ENCODE peak calls at places on chromosomes 3 and 15, in four cellular contexts. G, E, U and P are unnamed samples.
A peak's percentile ranks its signal among the peaks of the same experiment; 100 is the strongest.

GRCh38 chr3:55161256-55161655 is 233.4 kb upstream of the LRTM1 start:
- DNase-seq in G (no peak), E (no peak), U (no peak), P (no peak)

GRCh38 chr3:190322604-190323240 is 476 bp upstream of the CLDN1 start:
- DNase-seq in G (no peak), E (no peak), U (no peak), P (no peak)

GRCh38 chr3:149547954-149548728 is 73.6 kb downstream of the TM4SF4 start:
- DNase-seq in G (no peak), E (no peak), U (no peak), P (no peak)

GRCh38 chr3:124202754-124203153 is 210.8 kb upstream of the ROPN1 start:
- DNase-seq in G (no peak), E (no peak), U (no peak), P (no peak)

GRCh38 chr3:117409701-117410459 is 700.3 kb downstream of the TUSC7 start:
- DNase-seq in G (no peak), E (no peak), U (no peak), P (no peak)

GRCh38 chr15:41281236-41281635 is 50.2 kb downstream of the CHP1 start:
- DNase-seq in G (no peak), E (no peak), U (no peak), P (no peak)

GRCh38 chr15:95327661-95328060 is 1002.8 kb upstream of the NR2F2 start:
- DNase-seq in G (no peak), E (no peak), U (no peak), P (no peak)

GRCh38 chr3:143848707-143849106 is 439 bp upstream of the SLC9A9 start:
- DNase-seq in G (no peak), E (no peak), U (no peak), P (no peak)

GRCh38 chr3:194537732-194538247 is 51.0 kb upstream of the ATP13A3 start:
- DNase-seq in G (peak; percentile 84), E (no peak), U (no peak), P (peak; percentile 42)

GRCh38 chr15:65862682-65863081 is 6.6 kb upstream of the RAB11A start:
- DNase-seq in G (peak; percentile 20), E (no peak), U (peak; percentile 67), P (peak; percentile 56)

GRCh38 chr15:46309914-46310313 is 675.1 kb downstream of the SQOR start:
- DNase-seq in G (no peak), E (no peak), U (no peak), P (no peak)

GRCh38 chr3:8386221-8386620 is 115.4 kb upstream of the LMCD1 start:
- DNase-seq in G (no peak), E (no peak), U (no peak), P (no peak)

GRCh38 chr3:73568371-73568862 is 56.3 kb downstream of the PDZRN3 start:
- DNase-seq in G (no peak), E (no peak), U (no peak), P (no peak)

GRCh38 chr3:8319935-8320634 is 181.5 kb upstream of the LMCD1 start:
- DNase-seq in G (no peak), E (no peak), U (no peak), P (no peak)

GRCh38 chr3:50405249-50405648 is 45.9 kb upstream of the TMEM115 start:
- DNase-seq in G (peak; percentile 14), E (no peak), U (no peak), P (peak; percentile 56)

GRCh38 chr3:170563712-170564423 is 22.0 kb downstream of the SLC7A14 start:
- DNase-seq in G (no peak), E (peak; percentile 46), U (no peak), P (no peak)

GRCh38 chr15:35519536-35520149 is 26.3 kb downstream of the DPH6 start:
- DNase-seq in G (peak; percentile 55), E (no peak), U (no peak), P (peak; percentile 25)

GRCh38 chr15:67177750-67178149 is 76.7 kb downstream of the AAGAB start:
- DNase-seq in G (no peak), E (no peak), U (no peak), P (no peak)

GRCh38 chr3:69541823-69542264 is 156.0 kb upstream of the FRMD4B start:
- DNase-seq in G (no peak), E (no peak), U (no peak), P (no peak)